ENCODE peak calls at places on chromosomes 1 and 21, in five cellular contexts. One of them, this sample, is unnamed.

GRCh38 chr1:204194080-204194479 is 2.2 kb downstream of the KISS1 start:
- DNase-seq in cardiac fibroblast: no peak
- DNase-seq in pons: no peak
- DNase-seq in NCI-H446: no peak
- DNase-seq in NCI-H748 treated with DMSO at 0.1 percent for 48 hours: no peak
- DNase-seq in this sample: no peak

GRCh38 chr1:10909697-10910489 is 102.6 kb upstream of the TARDBP start:
- DNase-seq in cardiac fibroblast: no peak
- DNase-seq in pons: no peak
- DNase-seq in NCI-H446: peak; percentile 16
- DNase-seq in NCI-H748 treated with DMSO at 0.1 percent for 48 hours: no peak
- DNase-seq in this sample: no peak

GRCh38 chr1:26788515-26788785 is 700 bp downstream of the PIGV start:
- DNase-seq in cardiac fibroblast: no peak
- DNase-seq in pons: no peak
- DNase-seq in NCI-H446: no peak
- DNase-seq in NCI-H748 treated with DMSO at 0.1 percent for 48 hours: no peak
- DNase-seq in this sample: no peak

GRCh38 chr1:64280001-64280400 is 76.6 kb downstream of the UBE2U start:
- DNase-seq in cardiac fibroblast: no peak
- DNase-seq in pons: no peak
- DNase-seq in NCI-H446: no peak
- DNase-seq in NCI-H748 treated with DMSO at 0.1 percent for 48 hours: no peak
- DNase-seq in this sample: no peak

GRCh38 chr1:8875216-8875861 is 3.1 kb downstream of the ENO1 start:
- DNase-seq in cardiac fibroblast: no peak
- DNase-seq in pons: peak; percentile 85
- DNase-seq in NCI-H446: no peak
- DNase-seq in NCI-H748 treated with DMSO at 0.1 percent for 48 hours: no peak
- DNase-seq in this sample: no peak

GRCh38 chr1:118618618-118619340 is 369.4 kb downstream of the TBX15 start:
- DNase-seq in cardiac fibroblast: no peak
- DNase-seq in pons: no peak
- DNase-seq in NCI-H446: peak; percentile 66
- DNase-seq in NCI-H748 treated with DMSO at 0.1 percent for 48 hours: no peak
- DNase-seq in this sample: no peak

GRCh38 chr1:116664366-116664983 is 3.1 kb downstream of the IGSF3 start:
- DNase-seq in cardiac fibroblast: no peak
- DNase-seq in pons: no peak
- DNase-seq in NCI-H446: no peak
- DNase-seq in NCI-H748 treated with DMSO at 0.1 percent for 48 hours: peak; percentile 84
- DNase-seq in this sample: no peak

GRCh38 chr1:87113313-87113712 is 198.9 kb downstream of the HS2ST1 start:
- DNase-seq in cardiac fibroblast: peak; percentile 86
- DNase-seq in pons: no peak
- DNase-seq in NCI-H446: no peak
- DNase-seq in NCI-H748 treated with DMSO at 0.1 percent for 48 hours: no peak
- DNase-seq in this sample: no peak

GRCh38 chr1:182676321-182676720 is 8.1 kb downstream of the RGS8 start:
- DNase-seq in cardiac fibroblast: peak; percentile 49
- DNase-seq in pons: no peak
- DNase-seq in NCI-H446: no peak
- DNase-seq in NCI-H748 treated with DMSO at 0.1 percent for 48 hours: no peak
- DNase-seq in this sample: no peak

GRCh38 chr1:100622037-100622436 is 84.1 kb downstream of the GPR88 start:
- DNase-seq in cardiac fibroblast: peak; percentile 97
- DNase-seq in pons: peak; percentile 55
- DNase-seq in NCI-H446: peak; percentile 60
- DNase-seq in NCI-H748 treated with DMSO at 0.1 percent for 48 hours: no peak
- DNase-seq in this sample: no peak

GRCh38 chr1:55724551-55725325 is 509.6 kb upstream of the USP24 start:
- DNase-seq in cardiac fibroblast: peak; percentile 85
- DNase-seq in pons: no peak
- DNase-seq in NCI-H446: no peak
- DNase-seq in NCI-H748 treated with DMSO at 0.1 percent for 48 hours: no peak
- DNase-seq in this sample: no peak

GRCh38 chr1:11272544-11272841 is 505 bp upstream of the UBIAD1 start:
- DNase-seq in cardiac fibroblast: no peak
- DNase-seq in pons: peak; percentile 77
- DNase-seq in NCI-H446: no peak
- DNase-seq in NCI-H748 treated with DMSO at 0.1 percent for 48 hours: no peak
- DNase-seq in this sample: no peak

GRCh38 chr1:163213626-163214025 is 10.9 kb upstream of the RGS5 start:
- DNase-seq in cardiac fibroblast: no peak
- DNase-seq in pons: no peak
- DNase-seq in NCI-H446: no peak
- DNase-seq in NCI-H748 treated with DMSO at 0.1 percent for 48 hours: no peak
- DNase-seq in this sample: no peak

GRCh38 chr21:41130883-41131282 is 37.1 kb upstream of the BACE2 start:
- DNase-seq in cardiac fibroblast: no peak
- DNase-seq in pons: no peak
- DNase-seq in NCI-H446: no peak
- DNase-seq in NCI-H748 treated with DMSO at 0.1 percent for 48 hours: no peak
- DNase-seq in this sample: no peak

GRCh38 chr1:167995038-167995437 is 58.2 kb upstream of the MPC2 start:
- DNase-seq in cardiac fibroblast: peak; percentile 5
- DNase-seq in pons: no peak
- DNase-seq in NCI-H446: no peak
- DNase-seq in NCI-H748 treated with DMSO at 0.1 percent for 48 hours: no peak
- DNase-seq in this sample: no peak

GRCh38 chr1:38375035-38375434 is 328.4 kb upstream of the POU3F1 start:
- DNase-seq in cardiac fibroblast: no peak
- DNase-seq in pons: no peak
- DNase-seq in NCI-H446: no peak
- DNase-seq in NCI-H748 treated with DMSO at 0.1 percent for 48 hours: no peak
- DNase-seq in this sample: no peak

GRCh38 chr1:153260980-153261792 is 1.7 kb downstream of the LORICRIN start:
- DNase-seq in cardiac fibroblast: peak; percentile 21
- DNase-seq in pons: no peak
- DNase-seq in NCI-H446: no peak
- DNase-seq in NCI-H748 treated with DMSO at 0.1 percent for 48 hours: no peak
- DNase-seq in this sample: no peak

GRCh38 chr1:116334868-116335649 is 38.0 kb upstream of the ATP1A1 start:
- DNase-seq in cardiac fibroblast: no peak
- DNase-seq in pons: no peak
- DNase-seq in NCI-H446: no peak
- DNase-seq in NCI-H748 treated with DMSO at 0.1 percent for 48 hours: no peak
- DNase-seq in this sample: no peak

This sample was measured in NCI-H774.